ENCODE peak calls at places on chromosomes 6 and 20, in four cellular contexts. Y is HepG2, V is WTC11, H is K562. B is an unnamed sample.

GRCh38 chr6:31350973-31351733 is 5.8 kb downstream of the HLA-B start:
- DNase-seq in Y (no peak), V (no peak), H (no peak), B (no peak)

GRCh38 chr6:33683051-33683571 is 28.4 kb downstream of the UQCC2 start:
- DNase-seq in Y (no peak), V (no peak), H (no peak), B (peak)

GRCh38 chr6:82924799-82925535 is 140.7 kb downstream of the UBE3D start:
- DNase-seq in Y (no peak), V (no peak), H (no peak), B (no peak)

GRCh38 chr20:49690899-49691620 is 22.6 kb downstream of the B4GALT5 start:
- DNase-seq in Y (peak), V (no peak), H (no peak), B (no peak)

GRCh38 chr6:80543598-80544181 is 437.2 kb downstream of the BCKDHB start:
- DNase-seq in Y (no peak), V (peak), H (no peak), B (no peak)

GRCh38 chr20:38724603-38725457 is 544 bp downstream of the SLC32A1 start:
- DNase-seq in Y (no peak), V (peak), H (peak), B (peak)

GRCh38 chr20:1327241-1327653 is 1.7 kb downstream of the SDCBP2 start:
- DNase-seq in Y (no peak), V (no peak), H (no peak), B (no peak)

GRCh38 chr20:32251470-32251869 is 26.0 kb upstream of the KIF3B start:
- DNase-seq in Y (no peak), V (no peak), H (no peak), B (no peak)

GRCh38 chr6:145688493-145688905 is 46.8 kb downstream of the EPM2A start:
- DNase-seq in Y (no peak), V (no peak), H (no peak), B (no peak)

GRCh38 chr6:56055066-56055465 is 179.7 kb upstream of the BMP5 start:
- DNase-seq in Y (no peak), V (no peak), H (no peak), B (no peak)

GRCh38 chr20:38779247-38780097 is 26.0 kb upstream of the PPP1R16B start:
- DNase-seq in Y (no peak), V (peak), H (no peak), B (no peak)

GRCh38 chr6:149934249-149935156 is 7.3 kb upstream of the ULBP2 start:
- DNase-seq in Y (peak), V (peak), H (peak), B (peak)

GRCh38 chr6:54238407-54238806 is 69.8 kb upstream of the TINAG start:
- DNase-seq in Y (no peak), V (no peak), H (no peak), B (no peak)

GRCh38 chr6:141726158-141726557 is 406.6 kb upstream of the GJE1 start:
- DNase-seq in Y (no peak), V (no peak), H (no peak), B (no peak)

GRCh38 chr6:143677891-143678737 is at the start of gene PHACTR2:
- DNase-seq in Y (peak), V (peak), H (peak), B (peak)

GRCh38 chr6:41208439-41209106 is 7.6 kb upstream of the TREML2 start:
- DNase-seq in Y (no peak), V (no peak), H (no peak), B (no peak)

GRCh38 chr6:11493979-11494378 is 43.6 kb upstream of the TMEM170B start:
- DNase-seq in Y (no peak), V (no peak), H (no peak), B (no peak)

GRCh38 chr20:3137492-3137891 is 22.2 kb downstream of the FASTKD5 start:
- DNase-seq in Y (no peak), V (no peak), H (no peak), B (no peak)

GRCh38 chr6:108781419-108782110 is 66.7 kb upstream of the ARMC2 start:
- DNase-seq in Y (no peak), V (peak), H (no peak), B (no peak)

GRCh38 chr6:68632620-68633195 is 2.4 kb upstream of the ADGRB3 start:
- DNase-seq in Y (no peak), V (no peak), H (no peak), B (no peak)

GRCh38 chr6:96939019-96939805 is 14.7 kb downstream of the KLHL32 start:
- DNase-seq in Y (no peak), V (no peak), H (no peak), B (peak)

GRCh38 chr6:134707342-134707982 is 242.4 kb downstream of the ALDH8A1 start:
- DNase-seq in Y (peak), V (no peak), H (no peak), B (no peak)

GRCh38 chr6:134299236-134299635 is 18.7 kb downstream of the SGK1 start:
- DNase-seq in Y (peak), V (no peak), H (no peak), B (no peak)

GRCh38 chr20:25695532-25696383 is 895 bp downstream of the ZNF337 start:
- DNase-seq in Y (no peak), V (no peak), H (no peak), B (no peak)

GRCh38 chr6:75602897-75603395 is 1.3 kb downstream of the SENP6 start:
- DNase-seq in Y (no peak), V (no peak), H (no peak), B (no peak)

GRCh38 chr6:25498510-25498909 is 153.5 kb upstream of the SCGN start:
- DNase-seq in Y (no peak), V (no peak), H (no peak), B (no peak)

GRCh38 chr6:30998785-30999184 is 11.5 kb upstream of the MUC22 start:
- DNase-seq in Y (no peak), V (no peak), H (no peak), B (no peak)

GRCh38 chr6:42136508-42137191 is 5.8 kb downstream of the C6orf132 start:
- DNase-seq in Y (peak), V (peak), H (peak), B (peak)

GRCh38 chr6:52157301-52157930 is 28.8 kb upstream of the IL17A start:
- DNase-seq in Y (no peak), V (no peak), H (no peak), B (no peak)

GRCh38 chr20:57395111-57395959 is 4.1 kb downstream of the RBM38 start:
- DNase-seq in Y (no peak), V (no peak), H (no peak), B (no peak)

GRCh38 chr6:25882066-25882496 is 8.0 kb upstream of the SLC17A3 start:
- DNase-seq in Y (no peak), V (peak), H (no peak), B (no peak)

DNA sequence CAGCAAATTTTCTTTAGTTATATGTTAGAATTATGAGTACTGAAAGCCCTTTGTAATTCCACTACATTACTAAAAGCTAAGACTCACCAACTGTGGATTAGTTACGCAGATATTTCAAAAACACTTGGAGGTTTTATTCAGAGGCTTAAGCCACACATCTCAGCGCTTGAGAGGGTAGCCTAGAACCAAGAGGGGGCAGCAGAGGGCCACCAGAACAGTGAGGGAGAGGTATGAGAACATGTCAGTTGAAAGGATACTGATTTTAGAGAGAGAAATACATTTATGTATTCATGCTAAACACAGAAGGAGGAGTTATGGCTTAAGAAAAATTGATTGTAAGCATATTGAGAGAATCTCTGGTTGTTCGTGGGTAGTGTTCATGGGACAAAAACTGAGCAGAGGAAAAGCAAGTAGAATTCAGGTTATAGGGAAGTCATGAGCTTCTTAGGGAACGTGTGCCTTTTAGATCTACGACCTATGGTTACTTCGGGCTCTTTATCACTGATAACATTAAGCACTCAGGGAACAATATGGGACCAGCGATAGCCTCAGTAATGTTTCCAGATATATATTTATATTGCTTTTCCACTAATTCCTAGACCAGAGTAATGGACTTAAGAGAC is 20.4 kb upstream of the SERINC1 start:
- DNase-seq in Y (peak), V (peak), H (peak), B (peak)
- TF ChIP-seq FOXJ3 in Y (no peak), V (no peak), H (no peak), B (no peak)

GRCh38 chr6:84242265-84242664 is 14.8 kb upstream of the CEP162 start:
- DNase-seq in Y (no peak), V (no peak), H (no peak), B (no peak)

GRCh38 chr6:84243240-84243639 is 15.8 kb upstream of the CEP162 start:
- DNase-seq in Y (peak), V (no peak), H (no peak), B (no peak)
- TF ChIP-seq FOXJ3 in Y (no peak), V (no peak), H (no peak), B (no peak)

GRCh38 chr6:44775121-44775520 is 387.6 kb downstream of the CDC5L start:
- DNase-seq in Y (no peak), V (no peak), H (no peak), B (no peak)
- TF ChIP-seq FOXJ3 in Y (no peak), V (no peak), H (no peak), B (no peak)

GRCh38 chr6:88376197-88376596 is 210.1 kb upstream of the CNR1 start:
- DNase-seq in Y (no peak), V (no peak), H (no peak), B (no peak)

GRCh38 chr6:88377976-88378580 is 211.9 kb upstream of the CNR1 start:
- DNase-seq in Y (no peak), V (no peak), H (peak), B (no peak)

GRCh38 chr6:88374556-88374955 is 208.4 kb upstream of the CNR1 start:
- DNase-seq in Y (no peak), V (no peak), H (no peak), B (no peak)

GRCh38 chr6:88378639-88379038 is 212.5 kb upstream of the CNR1 start:
- DNase-seq in Y (no peak), V (no peak), H (no peak), B (no peak)

DNA sequence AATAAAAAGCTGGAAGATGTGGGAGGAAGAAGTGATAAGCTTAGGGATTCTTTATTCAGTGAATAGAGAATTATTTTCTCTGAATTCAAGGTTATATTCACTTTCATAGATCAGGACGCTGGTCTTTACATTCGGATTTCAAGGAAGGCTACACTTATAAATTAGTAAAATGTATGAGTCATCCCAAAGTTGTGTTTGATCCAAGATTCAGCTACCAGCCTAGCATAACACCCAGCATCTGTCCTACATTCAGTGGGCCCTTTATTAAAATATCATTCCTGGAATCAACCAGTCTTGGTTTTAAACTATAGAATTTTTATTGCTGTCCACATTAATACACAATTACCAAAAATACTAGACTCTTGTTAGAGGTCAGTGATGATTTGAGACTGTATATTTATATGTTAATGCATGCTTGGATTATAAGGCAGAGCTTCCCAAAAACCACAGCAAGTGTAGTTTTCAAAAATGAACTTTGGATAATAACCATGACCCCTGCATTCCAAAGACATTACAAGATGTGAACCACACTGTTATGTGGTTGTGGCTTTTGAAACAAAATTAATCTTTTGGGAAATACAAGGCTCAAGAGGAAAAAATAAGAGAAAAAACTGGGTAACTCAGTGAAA is 210.7 kb upstream of the CNR1 start:
- DNase-seq in Y (no peak), V (no peak), H (no peak), B (no peak)
- TF ChIP-seq FOXJ3 in Y (no peak), V (no peak), H (no peak), B (no peak)

DNA sequence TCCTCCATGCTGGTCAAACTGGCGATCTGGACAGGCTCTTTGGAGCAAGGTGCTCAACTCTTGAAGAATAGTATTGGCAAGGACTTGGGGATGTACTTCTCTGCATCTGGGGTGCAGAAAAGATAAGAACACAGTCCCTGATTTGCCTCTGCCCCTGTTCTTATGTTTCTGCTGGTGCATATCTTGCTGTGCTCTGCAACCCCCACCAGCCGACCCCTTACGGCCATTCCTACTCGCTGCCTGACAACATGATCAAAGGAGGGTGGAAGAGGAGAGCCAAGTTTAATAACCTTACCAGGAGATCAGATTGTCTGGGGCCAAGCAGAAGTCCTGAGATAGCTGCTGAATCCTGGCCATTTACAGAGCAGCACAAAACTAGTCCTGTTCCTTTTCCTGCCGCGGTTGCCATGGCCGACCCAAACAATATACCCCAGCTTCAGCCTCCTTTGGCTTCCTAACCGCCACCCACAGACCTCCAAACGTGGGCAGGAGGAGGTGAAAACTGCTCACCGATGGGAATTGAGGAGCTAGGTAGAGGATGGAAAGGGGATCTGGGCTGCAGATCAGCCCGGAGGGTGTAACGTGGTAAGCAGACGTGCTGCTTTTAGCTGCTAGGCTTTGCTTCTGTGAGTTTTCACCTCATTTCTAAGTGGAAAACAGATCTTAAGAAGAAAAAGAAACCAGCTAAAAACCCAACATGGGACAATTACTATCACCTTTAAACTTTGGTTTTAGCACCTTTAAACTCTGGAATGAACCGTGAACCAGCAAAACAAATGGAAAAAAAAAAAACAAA is 60.9 kb downstream of the ATXN1 start:
- DNase-seq in Y (no peak), V (peak), H (no peak), B (no peak)
- TF ChIP-seq FOXJ3 in Y (no peak), V (no peak), H (no peak), B (no peak)

DNA sequence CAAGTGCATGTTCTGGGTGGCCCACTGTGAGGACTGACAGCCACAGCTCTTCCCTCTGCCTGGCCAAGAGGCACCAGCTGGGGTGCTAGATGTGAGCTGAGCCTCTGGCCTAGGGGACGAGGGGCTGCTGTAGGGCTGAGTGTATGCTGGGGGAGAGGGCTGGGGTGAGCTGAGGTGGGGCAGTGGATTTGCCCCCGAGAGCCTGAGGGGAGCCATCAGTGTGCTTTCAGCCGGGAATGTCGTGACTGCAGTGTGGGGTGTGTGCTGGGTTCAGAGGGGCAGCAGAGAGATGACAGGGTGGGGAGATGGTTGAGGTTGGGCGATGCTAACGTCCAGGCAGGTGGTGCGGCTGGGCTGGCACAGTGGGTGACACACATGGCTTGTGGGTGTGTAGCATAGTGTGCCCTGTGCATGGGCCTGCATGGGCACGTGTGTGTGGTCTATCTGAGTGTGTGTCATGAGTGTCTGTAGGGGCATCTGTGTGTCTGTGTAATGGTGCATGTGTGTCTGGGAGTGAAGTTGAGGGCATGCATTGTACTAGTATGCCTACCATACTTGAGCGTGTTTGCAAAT is 46.0 kb upstream of the BLCAP start:
- DNase-seq in Y (no peak), V (no peak), H (no peak), B (no peak)
- TF ChIP-seq FOXJ3 in Y (no peak), V (no peak), H (no peak), B (no peak)

B was measured in SK-N-SH.